ENCODE peak calls at places on chromosomes 3 and 15, in five cellular contexts. O is A549, H is ovary, Y is fibroblast of pulmonary artery, W is suprapubic skin. X is an unnamed sample.

GRCh38 chr15:43511012-43511885 is 6.2 kb upstream of the MAP1A start:
- DNase-seq in O (peak), H (no peak), W (no peak), Y (peak), X (peak)

GRCh38 chr3:186142556-186142955 is 33.7 kb upstream of the ETV5 start:
- DNase-seq in Y (no peak), W (no peak), H (no peak), O (no peak), X (peak)

GRCh38 chr15:40743921-40744809 is 10.9 kb downstream of the RMDN3 start:
- DNase-seq in O (peak), Y (peak), W (peak), H (no peak), X (peak)

GRCh38 chr3:18284716-18285115 is 140.4 kb downstream of the SATB1 start:
- DNase-seq in W (no peak), H (no peak), O (no peak), Y (no peak), X (no peak)

GRCh38 chr3:32354362-32354778 is 37.3 kb upstream of the CMTM7 start:
- DNase-seq in O (peak), W (no peak), Y (peak), H (no peak), X (peak)

GRCh38 chr15:72312605-72313447 is 7.1 kb downstream of the CELF6 start:
- DNase-seq in Y (peak), W (no peak), H (peak), O (peak), X (peak)

GRCh38 chr3:185796431-185797107 is 28.3 kb downstream of the IGF2BP2 start:
- DNase-seq in Y (peak), H (no peak), W (no peak), O (peak), X (peak)

GRCh38 chr3:108564564-108564963 is 24.7 kb downstream of the CIP2A start:
- DNase-seq in Y (no peak), O (no peak), W (no peak), H (no peak), X (no peak)

GRCh38 chr3:97970131-97970530 is 2.1 kb downstream of the RIOX2 start:
- DNase-seq in Y (no peak), H (no peak), W (no peak), O (no peak), X (no peak)

GRCh38 chr3:5568451-5568850 is 380.9 kb downstream of the EDEM1 start:
- DNase-seq in W (no peak), O (peak), Y (no peak), H (no peak), X (no peak)

GRCh38 chr3:141895731-141896130 is 19.3 kb downstream of the ATP1B3 start:
- DNase-seq in O (no peak), W (no peak), H (no peak), Y (no peak), X (no peak)

GRCh38 chr3:182937293-182938051 is 42.9 kb downstream of the DCUN1D1 start:
- DNase-seq in Y (no peak), O (no peak), H (no peak), W (no peak), X (no peak)

GRCh38 chr3:114508976-114509375 is 215.1 kb downstream of the TIGIT start:
- DNase-seq in W (no peak), H (no peak), Y (no peak), O (no peak), X (peak)

GRCh38 chr15:52492132-52492531 is 36.5 kb downstream of the MYO5A start:
- DNase-seq in W (no peak), O (no peak), H (no peak), Y (no peak), X (no peak)

GRCh38 chr3:42277676-42278075 is 11.7 kb upstream of the CCK start:
- DNase-seq in Y (no peak), W (no peak), O (no peak), H (no peak), X (no peak)

GRCh38 chr3:23051240-23052140 is 151.6 kb upstream of the UBE2E2 start:
- DNase-seq in W (no peak), O (no peak), H (no peak), Y (no peak), X (no peak)

GRCh38 chr3:193772389-193772788 is 179.4 kb downstream of the OPA1 start:
- DNase-seq in Y (no peak), O (no peak), W (no peak), H (no peak), X (no peak)

GRCh38 chr15:68775671-68776476 is 44.8 kb downstream of the ANP32A start:
- DNase-seq in W (peak), O (no peak), Y (peak), H (peak), X (peak)

GRCh38 chr15:59688383-59688887 is 685 bp downstream of the BNIP2 start:
- DNase-seq in H (no peak), Y (peak), W (no peak), O (peak), X (peak)

GRCh38 chr3:151615464-151615863 is 118.3 kb upstream of the AADACL2 start:
- DNase-seq in W (no peak), Y (no peak), H (no peak), O (no peak), X (no peak)

GRCh38 chr3:24674261-24674660 is 179.6 kb upstream of the THRB start:
- DNase-seq in W (no peak), H (no peak), O (no peak), Y (peak), X (peak)

GRCh38 chr3:97497138-97497537 is 267.4 kb upstream of the ARL6 start:
- DNase-seq in W (no peak), H (no peak), O (no peak), Y (no peak), X (no peak)

GRCh38 chr3:52270252-52270754 is 8.1 kb downstream of the WDR82 start:
- DNase-seq in O (no peak), H (no peak), W (no peak), Y (no peak), X (no peak)

GRCh38 chr15:85789496-85789875 is 5.2 kb downstream of the KLHL25 start:
- DNase-seq in O (no peak), W (no peak), Y (no peak), H (no peak), X (no peak)

GRCh38 chr3:134623615-134624245 is 27.1 kb downstream of the KY start:
- DNase-seq in Y (no peak), H (no peak), O (no peak), W (peak), X (no peak)

GRCh38 chr3:99972380-99973104 is 141.8 kb downstream of the FILIP1L start:
- DNase-seq in W (no peak), O (no peak), Y (no peak), H (no peak), X (no peak)

GRCh38 chr3:55965776-55966175 is 478.7 kb upstream of the WNT5A start:
- DNase-seq in O (no peak), W (no peak), H (no peak), Y (no peak), X (no peak)

GRCh38 chr3:172461530-172462138 is 13.4 kb upstream of the GHSR start:
- DNase-seq in H (no peak), Y (peak), W (no peak), O (peak), X (peak)

GRCh38 chr15:88690331-88690730 is 51.5 kb downstream of the ISG20 start:
- DNase-seq in Y (no peak), W (no peak), H (no peak), O (no peak), X (no peak)

GRCh38 chr15:99545605-99546004 is 20.2 kb upstream of the MEF2A start:
- DNase-seq in O (no peak), W (no peak), Y (peak), H (no peak), X (no peak)

DNA sequence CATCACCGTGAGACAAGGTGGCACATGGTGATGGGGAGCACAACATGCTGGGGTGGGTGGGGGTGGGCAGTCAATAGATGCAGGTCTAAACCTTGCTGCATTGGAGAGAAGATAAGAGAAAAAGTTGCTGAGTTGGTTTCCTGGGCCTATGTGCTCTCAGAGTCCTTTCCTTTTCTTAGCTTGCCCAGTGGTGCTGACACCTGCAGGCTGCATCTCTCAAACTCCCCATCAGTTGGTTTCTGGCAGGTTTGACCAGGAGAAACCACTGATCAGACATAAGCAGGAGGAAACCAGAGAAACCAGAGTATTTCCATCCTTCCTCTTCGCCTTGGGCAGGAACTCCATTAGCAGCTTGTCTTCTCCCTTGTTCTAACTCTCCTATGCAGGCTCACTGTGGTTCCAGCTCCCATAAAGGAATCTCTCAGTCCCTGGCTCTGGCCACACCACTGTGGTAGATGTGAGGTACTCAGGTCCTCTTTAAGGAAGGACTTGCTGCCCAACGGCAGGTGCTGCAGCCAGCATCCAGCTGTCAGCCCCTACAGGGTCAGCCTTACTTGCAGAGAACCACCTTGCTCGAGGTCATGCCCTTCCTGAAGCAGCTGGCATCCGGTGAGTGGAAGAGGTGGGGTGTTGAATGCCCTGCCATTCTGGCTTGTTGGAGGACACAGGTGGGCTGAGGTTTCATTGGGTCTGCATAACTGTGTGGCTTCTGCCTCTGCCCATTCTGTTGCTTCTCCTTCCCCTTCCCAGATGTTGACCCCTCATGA is 172.3 kb upstream of the ANKRD28 start:
- DNase-seq in Y (no peak), W (no peak), H (no peak), O (no peak), X (no peak)
- TF ChIP-seq CTCF in Y (no peak), W (no peak), H (no peak), O (no peak), X (peak)

GRCh38 chr3:192156382-192156781 is 571.0 kb downstream of the FGF12 start:
- DNase-seq in W (no peak), O (no peak), H (no peak), Y (no peak), X (no peak)

DNA sequence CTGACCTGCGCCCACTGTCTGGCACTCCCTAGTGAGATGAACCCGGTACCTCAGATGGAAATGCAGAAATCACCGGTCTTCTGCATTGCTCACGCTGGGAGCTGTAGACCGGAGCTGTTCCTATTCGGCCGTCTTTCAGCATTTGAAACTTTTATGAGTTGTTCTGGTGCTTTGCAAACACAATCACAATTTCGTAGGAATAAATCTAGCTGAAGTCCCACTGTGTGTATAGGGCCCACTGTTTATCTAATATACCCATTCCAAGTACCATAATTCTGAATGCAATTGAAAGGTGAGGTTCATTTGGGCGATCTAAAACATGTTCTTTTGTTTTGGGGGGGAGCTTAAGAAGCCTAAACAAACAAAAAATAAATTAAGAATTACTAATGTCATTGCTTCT is 572.1 kb downstream of the FGF12 start:
- DNase-seq in Y (no peak), W (no peak), O (no peak), H (no peak), X (no peak)
- H3K4me3 ChIP-seq in Y (no peak), W (peak), O (peak), H (no peak), X (no peak)

GRCh38 chr3:13192471-13193213 is 119.4 kb upstream of the IQSEC1 start:
- DNase-seq in O (peak), W (peak), H (no peak), Y (no peak), X (peak)
- TF ChIP-seq CTCF in O (peak), W (no peak), H (no peak), Y (peak), X (peak)

GRCh38 chr3:115623414-115623868 is at the start of gene GAP43:
- DNase-seq in O (peak), H (peak), Y (peak), W (no peak), X (peak)
- H3K4me3 ChIP-seq in O (peak), H (peak), Y (peak), W (peak), X (peak)

GRCh38 chr3:159159546-159159945 is 357.7 kb downstream of the MFSD1 start:
- DNase-seq in H (no peak), Y (no peak), O (no peak), W (no peak), X (no peak)

GRCh38 chr3:159158801-159159200 is 356.9 kb downstream of the MFSD1 start:
- DNase-seq in O (no peak), H (no peak), W (no peak), Y (no peak), X (no peak)

GRCh38 chr3:159157275-159157674 is 355.4 kb downstream of the MFSD1 start:
- DNase-seq in W (no peak), Y (no peak), H (no peak), O (no peak), X (no peak)

GRCh38 chr3:159163656-159164055 is 361.8 kb downstream of the MFSD1 start:
- DNase-seq in O (no peak), H (no peak), W (no peak), Y (no peak), X (no peak)

GRCh38 chr3:159158213-159158612 is 356.4 kb downstream of the MFSD1 start:
- DNase-seq in O (no peak), W (no peak), H (no peak), Y (peak), X (peak)
- TF ChIP-seq CTCF in O (no peak), W (no peak), H (no peak), Y (peak), X (peak)